ENCODE peak calls at places on chromosomes 5 and 9, in seven cellular contexts. One of them, this sample, is unnamed.

GRCh38 chr5:95284512-95285405 is at the start of gene MCTP1:
- DNase-seq in stomach: peak
- DNase-seq in HepG2: no peak
- DNase-seq in CD4-positive, CD25-positive, alpha-beta regulatory T cell: peak
- DNase-seq in GM23338: peak
- DNase-seq in WERI-Rb-1: peak
- DNase-seq in HCT116: no peak
- DNase-seq in this sample: no peak

GRCh38 chr5:144336619-144337018 is 165.9 kb downstream of the KCTD16 start:
- DNase-seq in stomach: no peak
- DNase-seq in HepG2: no peak
- DNase-seq in CD4-positive, CD25-positive, alpha-beta regulatory T cell: no peak
- DNase-seq in GM23338: no peak
- DNase-seq in WERI-Rb-1: no peak
- DNase-seq in HCT116: no peak
- DNase-seq in this sample: no peak

GRCh38 chr5:34698754-34699153 is 42.6 kb downstream of the RAI14 start:
- DNase-seq in stomach: no peak
- DNase-seq in HepG2: no peak
- DNase-seq in CD4-positive, CD25-positive, alpha-beta regulatory T cell: no peak
- DNase-seq in GM23338: no peak
- DNase-seq in WERI-Rb-1: no peak
- DNase-seq in HCT116: no peak
- DNase-seq in this sample: no peak

GRCh38 chr9:33263936-33264472 is 504 bp downstream of the BAG1 start:
- DNase-seq in stomach: peak
- DNase-seq in HepG2: peak
- DNase-seq in CD4-positive, CD25-positive, alpha-beta regulatory T cell: peak
- DNase-seq in GM23338: no peak
- DNase-seq in WERI-Rb-1: peak
- DNase-seq in HCT116: no peak
- DNase-seq in this sample: peak

GRCh38 chr9:93250185-93250584 is 66.2 kb downstream of the WNK2 start:
- DNase-seq in stomach: no peak
- DNase-seq in HepG2: no peak
- DNase-seq in CD4-positive, CD25-positive, alpha-beta regulatory T cell: no peak
- DNase-seq in GM23338: no peak
- DNase-seq in WERI-Rb-1: no peak
- DNase-seq in HCT116: no peak
- DNase-seq in this sample: no peak

GRCh38 chr5:107092695-107093094 is 578.0 kb downstream of the EFNA5 start:
- DNase-seq in stomach: no peak
- DNase-seq in HepG2: no peak
- DNase-seq in CD4-positive, CD25-positive, alpha-beta regulatory T cell: no peak
- DNase-seq in GM23338: no peak
- DNase-seq in WERI-Rb-1: no peak
- DNase-seq in HCT116: no peak
- DNase-seq in this sample: no peak

GRCh38 chr5:55187370-55187769 is 14.4 kb upstream of the CDC20B start:
- DNase-seq in stomach: no peak
- DNase-seq in HepG2: no peak
- DNase-seq in CD4-positive, CD25-positive, alpha-beta regulatory T cell: no peak
- DNase-seq in GM23338: peak
- DNase-seq in WERI-Rb-1: no peak
- DNase-seq in HCT116: peak
- DNase-seq in this sample: no peak

GRCh38 chr9:131500377-131500776 is 2.3 kb upstream of the POMT1 start:
- DNase-seq in stomach: no peak
- DNase-seq in HepG2: no peak
- DNase-seq in CD4-positive, CD25-positive, alpha-beta regulatory T cell: peak
- DNase-seq in GM23338: no peak
- DNase-seq in WERI-Rb-1: no peak
- DNase-seq in HCT116: no peak
- DNase-seq in this sample: no peak

GRCh38 chr5:159310492-159310891 is 19.8 kb downstream of the IL12B start:
- DNase-seq in stomach: peak
- DNase-seq in HepG2: no peak
- DNase-seq in CD4-positive, CD25-positive, alpha-beta regulatory T cell: peak
- DNase-seq in GM23338: peak
- DNase-seq in WERI-Rb-1: no peak
- DNase-seq in HCT116: no peak
- DNase-seq in this sample: no peak

GRCh38 chr5:150034677-150035076 is 34.1 kb downstream of the HMGXB3 start:
- DNase-seq in stomach: no peak
- DNase-seq in HepG2: no peak
- DNase-seq in CD4-positive, CD25-positive, alpha-beta regulatory T cell: no peak
- DNase-seq in GM23338: no peak
- DNase-seq in WERI-Rb-1: no peak
- DNase-seq in HCT116: no peak
- DNase-seq in this sample: no peak

GRCh38 chr5:56190500-56190899 is 42.6 kb downstream of the ANKRD55 start:
- DNase-seq in stomach: peak
- DNase-seq in HepG2: no peak
- DNase-seq in CD4-positive, CD25-positive, alpha-beta regulatory T cell: peak
- DNase-seq in GM23338: no peak
- DNase-seq in WERI-Rb-1: no peak
- DNase-seq in HCT116: no peak
- DNase-seq in this sample: no peak

GRCh38 chr5:150778517-150779396 is at the start of gene SMIM3:
- DNase-seq in stomach: peak
- DNase-seq in HepG2: peak
- DNase-seq in CD4-positive, CD25-positive, alpha-beta regulatory T cell: peak
- DNase-seq in GM23338: peak
- DNase-seq in WERI-Rb-1: peak
- DNase-seq in HCT116: no peak
- DNase-seq in this sample: peak

GRCh38 chr9:69748304-69748703 is 11.5 kb downstream of the PTAR1 start:
- DNase-seq in stomach: no peak
- DNase-seq in HepG2: peak
- DNase-seq in CD4-positive, CD25-positive, alpha-beta regulatory T cell: no peak
- DNase-seq in GM23338: no peak
- DNase-seq in WERI-Rb-1: no peak
- DNase-seq in HCT116: no peak
- DNase-seq in this sample: no peak

GRCh38 chr9:69744688-69745380 is 15.0 kb downstream of the PTAR1 start:
- DNase-seq in stomach: no peak
- DNase-seq in HepG2: no peak
- DNase-seq in CD4-positive, CD25-positive, alpha-beta regulatory T cell: no peak
- DNase-seq in GM23338: no peak
- DNase-seq in WERI-Rb-1: no peak
- DNase-seq in HCT116: no peak
- DNase-seq in this sample: no peak

GRCh38 chr9:69743930-69744329 is 15.9 kb downstream of the PTAR1 start:
- DNase-seq in stomach: no peak
- DNase-seq in HepG2: no peak
- DNase-seq in CD4-positive, CD25-positive, alpha-beta regulatory T cell: no peak
- DNase-seq in GM23338: peak
- DNase-seq in WERI-Rb-1: no peak
- DNase-seq in HCT116: no peak
- DNase-seq in this sample: no peak

GRCh38 chr9:69746859-69747560 is 12.8 kb downstream of the PTAR1 start:
- DNase-seq in stomach: no peak
- DNase-seq in HepG2: peak
- DNase-seq in CD4-positive, CD25-positive, alpha-beta regulatory T cell: no peak
- DNase-seq in GM23338: no peak
- DNase-seq in WERI-Rb-1: no peak
- DNase-seq in HCT116: no peak
- DNase-seq in this sample: no peak

DNA sequence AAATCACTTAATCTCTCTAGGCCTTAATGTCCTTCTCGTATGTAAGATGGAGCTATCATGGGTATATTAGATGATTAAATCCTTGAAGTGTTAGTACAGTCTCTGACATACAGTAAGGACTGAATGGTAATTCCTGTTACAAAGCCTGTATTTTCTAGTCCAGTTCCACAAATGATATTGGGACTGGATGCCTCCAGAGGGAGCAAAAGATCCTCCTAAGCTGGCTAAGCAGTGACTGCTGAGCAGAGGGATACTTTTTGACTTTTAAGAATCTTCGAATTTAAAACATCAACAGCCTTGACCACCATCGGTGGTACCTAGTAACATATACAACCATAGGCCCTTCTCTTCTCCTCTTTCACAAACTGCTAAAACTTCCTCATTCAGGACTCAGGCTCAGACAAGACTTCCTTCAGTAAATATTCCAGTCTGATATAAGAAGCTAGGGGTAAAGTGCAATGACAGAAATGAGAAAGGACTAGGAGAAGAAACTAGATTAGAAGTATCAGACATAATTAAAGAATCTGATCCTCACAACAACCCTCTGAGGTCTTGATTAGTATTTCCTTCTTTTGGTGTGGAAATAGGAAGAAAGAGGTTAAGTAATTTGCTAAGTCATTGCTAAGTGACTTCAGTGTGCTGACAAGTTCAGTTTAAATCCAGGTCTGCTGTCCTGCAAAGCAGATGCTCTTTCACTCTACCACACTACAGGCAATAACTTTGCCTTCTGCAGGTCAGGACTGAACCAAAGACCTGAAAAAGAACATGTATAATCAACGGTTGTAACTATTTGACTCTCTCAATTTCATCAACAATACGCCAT is 13.9 kb downstream of the PTAR1 start:
- DNase-seq in stomach: no peak
- DNase-seq in HepG2: peak
- DNase-seq in CD4-positive, CD25-positive, alpha-beta regulatory T cell: peak
- DNase-seq in GM23338: peak
- DNase-seq in WERI-Rb-1: peak
- DNase-seq in HCT116: no peak
- DNase-seq in this sample: no peak
- H3K27ac ChIP-seq in stomach: no peak
- H3K27ac ChIP-seq in HepG2: peak
- H3K27ac ChIP-seq in CD4-positive, CD25-positive, alpha-beta regulatory T cell: no peak
- H3K27ac ChIP-seq in GM23338: peak
- H3K27ac ChIP-seq in WERI-Rb-1: no peak
- H3K27ac ChIP-seq in HCT116: no peak
- H3K27ac ChIP-seq in this sample: no peak

GRCh38 chr9:79247021-79247420 is 324.7 kb upstream of the TLE4 start:
- DNase-seq in stomach: no peak
- DNase-seq in HepG2: no peak
- DNase-seq in CD4-positive, CD25-positive, alpha-beta regulatory T cell: no peak
- DNase-seq in GM23338: no peak
- DNase-seq in WERI-Rb-1: no peak
- DNase-seq in HCT116: no peak
- DNase-seq in this sample: no peak
- H3K27ac ChIP-seq in stomach: no peak
- H3K27ac ChIP-seq in HepG2: no peak
- H3K27ac ChIP-seq in CD4-positive, CD25-positive, alpha-beta regulatory T cell: no peak
- H3K27ac ChIP-seq in GM23338: no peak
- H3K27ac ChIP-seq in WERI-Rb-1: no peak
- H3K27ac ChIP-seq in HCT116: no peak
- H3K27ac ChIP-seq in this sample: no peak

DNA sequence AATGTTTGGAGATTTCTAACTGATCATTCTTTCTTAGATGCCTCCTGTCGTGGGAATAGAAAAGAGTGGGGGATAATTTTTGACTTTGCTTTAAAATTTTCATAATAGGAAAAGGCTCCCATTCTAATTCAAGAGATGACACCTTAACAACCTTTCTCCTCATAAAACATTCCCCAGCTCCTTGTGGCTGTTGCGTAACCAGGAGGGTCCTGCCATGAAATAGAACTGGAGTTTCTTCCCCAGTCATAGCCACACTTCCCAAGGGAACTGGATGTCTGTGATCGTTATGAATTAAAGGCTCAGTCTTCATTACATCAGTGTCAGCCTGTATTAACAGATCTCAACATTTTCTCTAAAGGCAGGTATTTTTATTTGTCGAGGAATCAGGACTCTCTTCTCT is 119.9 kb upstream of the DAP start:
- DNase-seq in stomach: no peak
- DNase-seq in HepG2: no peak
- DNase-seq in CD4-positive, CD25-positive, alpha-beta regulatory T cell: no peak
- DNase-seq in GM23338: no peak
- DNase-seq in WERI-Rb-1: no peak
- DNase-seq in HCT116: no peak
- DNase-seq in this sample: no peak
- H3K27ac ChIP-seq in stomach: no peak
- H3K27ac ChIP-seq in HepG2: no peak
- H3K27ac ChIP-seq in CD4-positive, CD25-positive, alpha-beta regulatory T cell: no peak
- H3K27ac ChIP-seq in GM23338: no peak
- H3K27ac ChIP-seq in WERI-Rb-1: no peak
- H3K27ac ChIP-seq in HCT116: no peak
- H3K27ac ChIP-seq in this sample: no peak

GRCh38 chr5:52709171-52709925 is 78.4 kb upstream of the ITGA1 start:
- DNase-seq in stomach: no peak
- DNase-seq in HepG2: peak
- DNase-seq in CD4-positive, CD25-positive, alpha-beta regulatory T cell: no peak
- DNase-seq in GM23338: no peak
- DNase-seq in WERI-Rb-1: no peak
- DNase-seq in HCT116: no peak
- DNase-seq in this sample: no peak
- H3K27ac ChIP-seq in stomach: peak
- H3K27ac ChIP-seq in HepG2: peak
- H3K27ac ChIP-seq in CD4-positive, CD25-positive, alpha-beta regulatory T cell: no peak
- H3K27ac ChIP-seq in GM23338: no peak
- H3K27ac ChIP-seq in WERI-Rb-1: peak
- H3K27ac ChIP-seq in HCT116: no peak
- H3K27ac ChIP-seq in this sample: peak

DNA sequence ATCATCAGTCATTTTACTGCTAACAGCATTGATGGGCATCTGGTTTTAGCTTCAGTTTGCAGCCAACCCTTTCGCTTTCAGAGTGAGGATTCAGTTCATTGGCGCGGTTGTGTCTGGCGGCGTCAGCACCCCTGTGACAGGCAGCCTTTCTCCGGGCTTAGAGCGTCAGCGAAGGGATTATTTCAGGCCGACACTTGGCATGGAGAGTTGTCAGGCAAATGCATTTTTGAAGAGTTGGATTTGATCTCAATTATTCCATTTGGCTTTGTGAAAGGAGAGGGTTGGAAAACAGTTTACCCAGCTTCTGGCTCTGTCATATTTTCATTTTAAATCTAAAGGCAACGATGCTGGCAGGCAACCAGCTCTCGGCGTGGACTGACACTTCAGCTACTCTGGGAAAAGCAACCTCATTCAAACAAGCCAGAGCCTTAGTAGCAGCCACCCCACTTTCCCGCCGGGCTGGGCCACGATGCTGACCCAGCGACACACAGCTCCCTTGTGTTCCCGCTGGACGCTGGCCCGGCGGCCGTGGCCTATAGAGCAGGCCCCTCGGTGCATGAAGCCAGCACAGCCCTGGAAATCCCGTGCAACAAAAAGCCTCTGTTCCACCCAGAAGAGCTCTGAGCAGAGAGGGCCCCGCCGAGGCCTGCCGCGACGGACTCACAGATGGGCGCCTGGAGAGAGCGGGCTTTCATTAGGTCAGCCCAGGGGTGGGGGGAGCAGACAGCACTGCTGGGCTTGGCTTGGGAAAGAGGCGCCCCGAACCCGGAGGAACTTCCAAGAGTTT is 28.9 kb upstream of the LPCAT1 start:
- DNase-seq in stomach: no peak
- DNase-seq in HepG2: peak
- DNase-seq in CD4-positive, CD25-positive, alpha-beta regulatory T cell: no peak
- DNase-seq in GM23338: peak
- DNase-seq in WERI-Rb-1: peak
- DNase-seq in HCT116: no peak
- DNase-seq in this sample: no peak
- H3K27ac ChIP-seq in stomach: peak
- H3K27ac ChIP-seq in HepG2: peak
- H3K27ac ChIP-seq in CD4-positive, CD25-positive, alpha-beta regulatory T cell: no peak
- H3K27ac ChIP-seq in GM23338: no peak
- H3K27ac ChIP-seq in WERI-Rb-1: peak
- H3K27ac ChIP-seq in HCT116: no peak
- H3K27ac ChIP-seq in this sample: no peak

This sample was measured in ascending aorta.